ENCODE peak calls at places on chromosome 10, in ten cellular contexts. V, X, C, T, M, G, D, P, K and W are unnamed samples.

GRCh38 chr10:100825946-100826660 is 80.7 kb downstream of the PAX2 start:
- DNase-seq in T (peak; percentile 33), M (no peak), C (no peak), D (no peak), G (no peak), P (no peak), X (no peak), V (no peak), K (no peak), W (no peak)

GRCh38 chr10:29956335-29956924 is 103.0 kb downstream of the JCAD start:
- DNase-seq in T (no peak), M (no peak), C (no peak), X (no peak), K (no peak), V (no peak), G (no peak), P (no peak), D (no peak), W (no peak)

GRCh38 chr10:110681023-110681681 is 37.0 kb downstream of the RBM20 start:
- DNase-seq in X (peak; percentile 10), T (peak; percentile 61), G (no peak), K (no peak), C (peak; percentile 27), P (peak; percentile 57), D (no peak), M (peak; percentile 25), V (peak; percentile 23), W (peak; percentile 70)

GRCh38 chr10:77811831-77812430 is 114.6 kb downstream of the DLG5 start:
- DNase-seq in T (no peak), C (no peak), G (no peak), D (no peak), X (no peak), V (no peak), M (no peak), K (no peak), P (no peak), W (no peak)

GRCh38 chr10:14995964-14996565 is 36.9 kb downstream of the MEIG1 start:
- DNase-seq in K (no peak), T (no peak), D (no peak), P (no peak), V (no peak), X (no peak), M (no peak), C (no peak), G (no peak), W (peak; percentile 16)

GRCh38 chr10:95356190-95356955 is 65.6 kb upstream of the PDLIM1 start:
- DNase-seq in M (no peak), G (no peak), V (no peak), C (no peak), T (no peak), K (no peak), D (no peak), X (no peak), P (no peak), W (no peak)

GRCh38 chr10:11823989-11824346 is 812 bp downstream of the PROSER2 start:
- DNase-seq in G (no peak), P (no peak), D (no peak), K (no peak), X (no peak), V (no peak), T (no peak), M (peak; percentile 30), C (no peak), W (no peak)

GRCh38 chr10:42615419-42615818 is 23.0 kb downstream of the ZNF33B start:
- DNase-seq in T (no peak), M (peak; percentile 33), V (no peak), G (no peak), C (no peak), D (no peak), K (no peak), X (no peak), P (no peak), W (no peak)

GRCh38 chr10:114386446-114386845 is 17.9 kb downstream of the AFAP1L2 start:
- DNase-seq in M (no peak), V (no peak), X (no peak), K (no peak), C (no peak), D (no peak), G (no peak), P (peak; percentile 26), T (peak; percentile 8), W (no peak)

GRCh38 chr10:61990761-61991135 is 89.2 kb downstream of the ARID5B start:
- DNase-seq in M (peak; percentile 44), P (no peak), C (no peak), V (no peak), X (no peak), T (no peak), D (no peak), K (no peak), G (no peak), W (no peak)

GRCh38 chr10:22683995-22684305 is 30.4 kb downstream of the PIP4K2A start:
- DNase-seq in C (no peak), V (no peak), D (no peak), P (no peak), T (peak; percentile 5), M (no peak), K (no peak), X (no peak), G (no peak), W (no peak)

GRCh38 chr10:132754071-132754470 is 31.9 kb downstream of the NKX6-2 start:
- DNase-seq in V (no peak), P (no peak), T (no peak), K (no peak), M (no peak), D (no peak), G (no peak), X (no peak), C (no peak), W (no peak)

GRCh38 chr10:109780997-109781396 is 142.3 kb downstream of the XPNPEP1 start:
- DNase-seq in V (no peak), G (no peak), P (no peak), D (no peak), X (no peak), T (no peak), C (no peak), M (no peak), K (no peak), W (no peak)

GRCh38 chr10:125016611-125017202 is 74.8 kb downstream of the ZRANB1 start:
- DNase-seq in G (no peak), D (no peak), M (no peak), V (no peak), P (no peak), X (no peak), C (no peak), T (no peak), K (no peak), W (peak; percentile 67)

GRCh38 chr10:24974978-24975377 is 22.6 kb upstream of the PRTFDC1 start:
- DNase-seq in M (peak; percentile 88), C (no peak), V (no peak), P (peak; percentile 3), G (no peak), T (no peak), X (no peak), D (no peak), K (no peak), W (peak; percentile 38)

GRCh38 chr10:63430091-63430998 is 35.4 kb downstream of the JMJD1C start:
- DNase-seq in D (no peak), X (no peak), K (no peak), G (no peak), V (no peak), M (peak; percentile 84), C (no peak), P (peak; percentile 60), T (no peak), W (no peak)

GRCh38 chr10:89371987-89372386 is 5.9 kb upstream of the IFIT1B start:
- DNase-seq in D (no peak), M (no peak), P (no peak), G (no peak), T (no peak), C (no peak), X (no peak), V (no peak), K (no peak), W (no peak)

GRCh38 chr10:91613411-91614253 is 19.2 kb downstream of the PPP1R3C start:
- DNase-seq in C (no peak), P (peak; percentile 82), D (no peak), X (no peak), V (no peak), M (peak; percentile 97), T (no peak), K (no peak), G (no peak), W (no peak)

GRCh38 chr10:75465110-75465509 is 33.7 kb downstream of the LRMDA start:
- DNase-seq in P (no peak), T (no peak), M (no peak), V (no peak), X (no peak), C (no peak), G (no peak), K (no peak), D (no peak), W (no peak)

GRCh38 chr10:86969421-86970041 is 1.2 kb downstream of the ADIRF start:
- DNase-seq in M (no peak), T (no peak), D (no peak), G (no peak), V (no peak), P (no peak), X (no peak), C (no peak), K (no peak), W (peak; percentile 10)

GRCh38 chr10:101106351-101106750 is 24.7 kb upstream of the TLX1 start:
- DNase-seq in K (no peak), P (no peak), G (no peak), M (no peak), D (no peak), V (no peak), T (no peak), C (no peak), X (no peak), W (no peak)

GRCh38 chr10:71748671-71749191 is 24.6 kb downstream of the VSIR start:
- DNase-seq in P (no peak), G (no peak), T (peak; percentile 85), V (peak; percentile 79), D (no peak), K (no peak), X (peak; percentile 68), C (peak; percentile 68), M (no peak), W (no peak)

GRCh38 chr10:92756233-92757065 is 66.7 kb downstream of the HHEX start:
- DNase-seq in D (no peak), X (no peak), P (peak; percentile 25), K (no peak), V (no peak), T (peak; percentile 97), G (no peak), M (peak; percentile 63), C (no peak), W (no peak)

GRCh38 chr10:30045961-30046360 is 13.4 kb downstream of the JCAD start:
- DNase-seq in T (no peak), D (no peak), X (no peak), K (no peak), C (no peak), P (no peak), M (no peak), G (no peak), V (no peak), W (no peak)

GRCh38 chr10:5076615-5077014 is 17.6 kb upstream of the AKR1C3 start:
- DNase-seq in G (no peak), M (no peak), V (no peak), K (no peak), D (no peak), P (no peak), T (no peak), X (no peak), C (no peak), W (no peak)

GRCh38 chr10:30705086-30705624 is 75.6 kb upstream of the LYZL2 start:
- DNase-seq in D (no peak), X (no peak), C (no peak), G (no peak), K (no peak), P (no peak), M (no peak), T (peak; percentile 92), V (no peak), W (no peak)

GRCh38 chr10:52652431-52653220 is 120.0 kb downstream of the MBL2 start:
- DNase-seq in M (no peak), P (no peak), X (no peak), G (no peak), T (no peak), K (no peak), D (no peak), V (no peak), C (no peak), W (no peak)

GRCh38 chr10:96614515-96614914 is 27.7 kb upstream of the TM9SF3 start:
- DNase-seq in T (no peak), C (no peak), G (no peak), M (peak; percentile 95), X (no peak), V (peak; percentile 76), P (peak; percentile 61), K (no peak), D (no peak), W (no peak)